ENCODE peak calls at places on chromosomes 3 and 15, in six cellular contexts. D, Q, C, B, K and U are unnamed samples.

GRCh38 chr3:17967953-17968352 is 225.5 kb upstream of the TBC1D5 start:
- DNase-seq in D (no peak), Q (no peak), C (no peak), B (no peak), K (no peak), U (no peak)

GRCh38 chr3:115071611-115072010 is 75.5 kb downstream of the ZBTB20 start:
- DNase-seq in D (peak), Q (no peak), C (peak), B (peak), K (no peak), U (no peak)

GRCh38 chr3:134312072-134312872 is 61.6 kb upstream of the RYK start:
- DNase-seq in D (no peak), Q (peak), C (no peak), B (peak), K (no peak), U (no peak)

GRCh38 chr3:64218746-64219145 is 6.5 kb downstream of the PRICKLE2 start:
- DNase-seq in D (no peak), Q (no peak), C (no peak), B (no peak), K (no peak), U (no peak)

GRCh38 chr3:135991621-135992020 is 26.1 kb downstream of the PPP2R3A start:
- DNase-seq in D (no peak), Q (no peak), C (no peak), B (no peak), K (no peak), U (no peak)

GRCh38 chr3:66220602-66221377 is at the start of gene SLC25A26:
- DNase-seq in D (peak), Q (peak), C (peak), B (peak), K (peak), U (peak)

GRCh38 chr3:39748002-39748401 is 61.4 kb upstream of the MYRIP start:
- DNase-seq in D (no peak), Q (no peak), C (no peak), B (no peak), K (no peak), U (no peak)

GRCh38 chr3:148714521-148714920 is 16.8 kb downstream of the AGTR1 start:
- DNase-seq in D (peak), Q (no peak), C (no peak), B (no peak), K (no peak), U (no peak)

GRCh38 chr15:65818927-65819562 is 27.0 kb upstream of the DENND4A start:
- DNase-seq in D (peak), Q (no peak), C (peak), B (peak), K (no peak), U (no peak)

GRCh38 chr3:189901481-189901880 is 219.2 kb downstream of the P3H2 start:
- DNase-seq in D (no peak), Q (no peak), C (no peak), B (peak), K (no peak), U (no peak)

GRCh38 chr3:47573190-47574172 is 5.2 kb downstream of the CSPG5 start:
- DNase-seq in D (no peak), Q (no peak), C (no peak), B (no peak), K (no peak), U (no peak)

GRCh38 chr3:47581422-47581821 is 2.8 kb upstream of the CSPG5 start:
- DNase-seq in D (no peak), Q (no peak), C (no peak), B (no peak), K (no peak), U (no peak)

GRCh38 chr3:47579875-47580274 is 1.2 kb upstream of the CSPG5 start:
- DNase-seq in D (no peak), Q (no peak), C (no peak), B (peak), K (no peak), U (no peak)

GRCh38 chr3:47578119-47578630 is 490 bp downstream of the CSPG5 start:
- DNase-seq in D (no peak), Q (peak), C (peak), B (no peak), K (no peak), U (peak)

DNA sequence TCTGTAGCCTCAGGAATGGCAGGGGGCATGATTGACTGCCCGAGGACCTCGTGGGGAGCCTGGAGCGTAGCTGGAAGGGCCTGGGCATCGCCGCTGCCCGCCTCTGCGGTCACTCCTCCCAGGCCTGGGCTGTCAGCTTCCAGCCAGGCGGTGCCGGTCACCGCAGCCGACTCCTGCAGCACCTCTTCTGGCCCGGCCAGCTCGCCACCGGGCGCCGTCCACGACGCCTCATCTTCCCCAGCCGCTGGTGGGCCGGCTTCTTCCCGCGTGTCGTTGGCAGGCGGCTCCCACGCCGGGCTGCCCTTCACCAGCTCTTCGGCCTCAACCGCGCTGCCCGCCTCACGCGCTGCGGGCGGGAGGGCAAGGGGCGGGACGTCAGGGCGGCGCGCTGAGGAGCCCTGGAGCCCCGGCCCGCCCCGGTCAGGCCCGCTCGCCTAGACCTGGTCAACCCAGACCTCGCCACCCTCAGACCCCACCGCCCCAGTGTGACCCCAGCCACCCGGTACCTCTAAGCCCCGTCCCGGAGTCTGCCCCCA is 1.0 kb downstream of the CSPG5 start:
- DNase-seq in D (no peak), Q (peak), C (peak), B (peak), K (no peak), U (no peak)
- H3K23ac ChIP-seq in D (no peak), Q (no peak), C (peak), B (no peak), K (no peak), U (peak)

DNA sequence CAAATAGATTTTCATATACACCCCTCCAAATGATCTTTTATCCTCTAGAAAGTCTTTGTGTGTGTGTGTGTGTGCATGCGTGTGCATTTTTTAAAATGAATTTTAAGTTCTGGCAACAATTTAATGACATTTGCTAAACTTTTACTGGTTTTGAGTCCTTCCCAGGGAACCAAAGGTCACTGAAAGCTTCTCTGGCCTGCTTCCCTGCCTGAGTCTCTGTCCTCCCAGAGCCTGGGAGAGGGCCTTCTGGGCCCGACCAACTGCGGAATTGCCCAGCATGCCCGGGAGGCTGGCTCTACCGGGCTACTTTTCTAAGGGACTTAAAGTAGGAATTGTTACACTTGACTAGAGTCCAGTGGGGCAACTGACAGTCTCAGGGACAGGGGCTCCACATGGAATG is 7.4 kb upstream of the RBPMS2 start:
- DNase-seq in D (no peak), Q (no peak), C (no peak), B (no peak), K (no peak), U (no peak)
- H3K4ac ChIP-seq in D (no peak), Q (no peak), C (no peak), B (no peak), K (no peak), U (no peak)

GRCh38 chr3:143795849-143796248 is 52.4 kb downstream of the SLC9A9 start:
- DNase-seq in D (no peak), Q (no peak), C (no peak), B (no peak), K (no peak), U (no peak)

GRCh38 chr3:143793971-143794370 is 54.3 kb downstream of the SLC9A9 start:
- DNase-seq in D (no peak), Q (no peak), C (no peak), B (no peak), K (no peak), U (no peak)

DNA sequence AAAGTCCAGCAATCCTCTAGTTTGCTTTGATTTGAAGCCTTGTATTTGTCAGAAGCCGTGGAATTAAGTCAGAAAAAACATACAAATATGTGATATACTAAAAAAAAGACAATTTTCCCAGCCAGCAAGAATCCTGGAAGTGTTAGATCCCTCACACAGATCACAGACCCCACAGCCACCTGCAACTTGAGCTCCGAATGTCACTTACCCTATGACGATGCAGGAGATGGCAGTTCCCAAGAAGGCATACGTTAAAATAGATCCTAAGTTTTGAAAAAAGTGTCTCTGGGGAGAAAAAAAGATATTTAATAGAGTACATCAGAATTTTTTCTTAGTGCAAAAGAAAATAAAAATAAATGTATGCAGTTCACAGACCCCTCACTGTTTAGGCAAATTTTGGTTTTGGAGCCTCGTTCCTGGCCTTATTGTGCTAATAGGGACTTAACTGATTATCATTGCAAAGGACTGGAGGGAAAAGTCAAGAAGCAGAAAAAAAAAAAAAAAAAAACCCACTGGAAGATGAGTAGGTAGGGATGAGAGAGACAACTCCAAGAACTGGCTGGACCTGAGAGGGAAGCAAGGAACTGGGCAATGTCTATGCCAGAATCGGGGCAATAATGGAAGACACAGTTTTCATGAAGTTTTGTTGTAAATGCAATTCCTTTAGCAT is 53.3 kb downstream of the SLC9A9 start:
- DNase-seq in D (no peak), Q (no peak), C (no peak), B (no peak), K (no peak), U (no peak)
- H3K14ac ChIP-seq in D (no peak), Q (no peak), C (no peak), B (no peak), K (no peak), U (no peak)

GRCh38 chr3:47581835-47582234 is 3.2 kb upstream of the CSPG5 start:
- DNase-seq in D (no peak), Q (no peak), C (no peak), B (no peak), K (no peak), U (no peak)

GRCh38 chr3:47583320-47584075 is 4.8 kb upstream of the CSPG5 start:
- DNase-seq in D (peak), Q (peak), C (peak), B (peak), K (no peak), U (no peak)

DNA sequence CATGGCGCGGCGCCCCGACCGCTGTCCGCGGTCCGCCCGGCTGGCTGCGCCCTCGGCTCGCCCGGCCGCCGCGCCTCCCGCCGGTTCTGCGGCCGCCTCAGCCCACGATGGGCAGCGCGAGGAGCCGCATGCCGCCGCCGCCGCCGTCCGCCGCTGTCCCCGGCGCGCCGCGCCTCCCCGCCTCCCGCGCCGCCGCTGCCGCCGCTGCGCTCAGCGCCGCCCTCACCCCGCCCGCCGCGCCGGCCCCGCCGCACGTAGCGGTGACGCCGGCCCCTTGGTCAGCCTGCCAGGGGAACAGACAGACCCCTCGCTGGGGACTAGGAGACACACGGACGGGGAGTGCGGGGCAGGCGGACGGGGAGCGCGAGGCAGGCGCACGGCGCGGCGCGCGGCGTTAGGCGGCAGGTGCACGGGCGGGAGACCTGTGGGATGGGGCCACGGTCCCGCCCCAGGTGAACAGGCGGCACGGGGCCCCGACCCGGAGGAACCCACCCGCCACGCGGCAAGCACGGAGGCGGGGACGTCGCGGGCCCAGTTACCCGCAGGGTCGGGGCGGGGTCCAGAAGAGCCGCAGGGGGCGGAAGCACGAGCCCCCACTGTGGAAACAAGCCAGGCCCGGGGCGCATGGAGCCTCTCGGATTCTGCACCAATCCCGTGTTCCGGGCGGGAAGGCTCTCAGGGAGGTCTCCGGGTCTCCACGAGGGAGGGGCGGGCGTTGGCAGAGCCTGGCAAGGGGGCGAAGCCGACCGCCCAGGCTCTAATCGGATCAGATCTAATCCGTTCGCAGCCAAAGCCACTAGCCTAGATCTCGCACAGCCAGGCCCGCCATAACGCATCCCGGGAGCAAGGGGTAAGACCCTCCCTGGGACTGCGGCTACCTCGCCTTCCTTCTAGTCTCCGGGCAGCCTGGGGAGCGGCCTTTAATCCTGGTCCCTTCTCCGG is at the start of gene CSPG5:
- DNase-seq in D (no peak), Q (peak), C (peak), B (peak), K (no peak), U (peak)
- H3K23ac ChIP-seq in D (no peak), Q (no peak), C (peak), B (no peak), K (no peak), U (peak)